ENCODE peak calls at places on chromosomes 12 and 14, in ten cellular contexts. One of them, this sample, is unnamed.

GRCh38 chr14:67417633-67418032 is 5.7 kb upstream of the PLEK2 start:
- DNase-seq in lower leg skin: no peak
- DNase-seq in GM12865: no peak
- DNase-seq in AG04449: no peak
- DNase-seq in WTC11: no peak
- DNase-seq in choroid plexus epithelial cell: peak
- DNase-seq in fibroblast of the aortic adventitia: peak
- DNase-seq in kidney epithelial cell: no peak
- DNase-seq in GM10248: no peak
- DNase-seq in ovary: no peak
- DNase-seq in this sample: no peak

GRCh38 chr14:33163109-33163508 is 224.4 kb downstream of the NPAS3 start:
- DNase-seq in GM12865: peak
- DNase-seq in fibroblast of the aortic adventitia: no peak
- DNase-seq in AG04449: no peak
- DNase-seq in GM10248: no peak
- DNase-seq in choroid plexus epithelial cell: no peak
- DNase-seq in kidney epithelial cell: no peak
- DNase-seq in WTC11: no peak
- DNase-seq in lower leg skin: no peak
- DNase-seq in ovary: no peak
- DNase-seq in this sample: no peak

GRCh38 chr12:64494998-64495729 is 43.2 kb downstream of the TBK1 start:
- DNase-seq in choroid plexus epithelial cell: no peak
- DNase-seq in lower leg skin: no peak
- DNase-seq in AG04449: no peak
- DNase-seq in GM10248: no peak
- DNase-seq in GM12865: no peak
- DNase-seq in ovary: no peak
- DNase-seq in kidney epithelial cell: no peak
- DNase-seq in fibroblast of the aortic adventitia: no peak
- DNase-seq in WTC11: no peak
- DNase-seq in this sample: no peak

GRCh38 chr14:74984241-74985027 is 18.3 kb upstream of the EIF2B2 start:
- DNase-seq in AG04449: no peak
- DNase-seq in kidney epithelial cell: no peak
- DNase-seq in ovary: no peak
- DNase-seq in WTC11: no peak
- DNase-seq in GM12865: no peak
- DNase-seq in lower leg skin: no peak
- DNase-seq in fibroblast of the aortic adventitia: no peak
- DNase-seq in GM10248: no peak
- DNase-seq in choroid plexus epithelial cell: no peak
- DNase-seq in this sample: no peak

GRCh38 chr14:24741871-24742270 is 107.9 kb upstream of the GZMB start:
- DNase-seq in AG04449: no peak
- DNase-seq in ovary: no peak
- DNase-seq in lower leg skin: no peak
- DNase-seq in fibroblast of the aortic adventitia: peak
- DNase-seq in WTC11: no peak
- DNase-seq in kidney epithelial cell: no peak
- DNase-seq in choroid plexus epithelial cell: peak
- DNase-seq in GM12865: no peak
- DNase-seq in GM10248: no peak
- DNase-seq in this sample: no peak

GRCh38 chr12:121145221-121145620 is 12.5 kb downstream of the P2RX7 start:
- DNase-seq in GM10248: no peak
- DNase-seq in lower leg skin: no peak
- DNase-seq in GM12865: no peak
- DNase-seq in AG04449: no peak
- DNase-seq in kidney epithelial cell: no peak
- DNase-seq in WTC11: no peak
- DNase-seq in ovary: no peak
- DNase-seq in choroid plexus epithelial cell: peak
- DNase-seq in fibroblast of the aortic adventitia: no peak
- DNase-seq in this sample: peak

GRCh38 chr14:73741386-73741875 is 27.2 kb upstream of the PNMA1 start:
- DNase-seq in GM10248: peak
- DNase-seq in AG04449: no peak
- DNase-seq in GM12865: peak
- DNase-seq in lower leg skin: no peak
- DNase-seq in fibroblast of the aortic adventitia: peak
- DNase-seq in choroid plexus epithelial cell: peak
- DNase-seq in WTC11: peak
- DNase-seq in kidney epithelial cell: no peak
- DNase-seq in ovary: peak
- DNase-seq in this sample: peak

GRCh38 chr12:122946690-122947271 is 19.5 kb downstream of the ABCB9 start:
- DNase-seq in GM12865: peak
- DNase-seq in choroid plexus epithelial cell: peak
- DNase-seq in lower leg skin: peak
- DNase-seq in ovary: peak
- DNase-seq in GM10248: peak
- DNase-seq in WTC11: no peak
- DNase-seq in kidney epithelial cell: peak
- DNase-seq in fibroblast of the aortic adventitia: peak
- DNase-seq in AG04449: peak
- DNase-seq in this sample: peak

DNA sequence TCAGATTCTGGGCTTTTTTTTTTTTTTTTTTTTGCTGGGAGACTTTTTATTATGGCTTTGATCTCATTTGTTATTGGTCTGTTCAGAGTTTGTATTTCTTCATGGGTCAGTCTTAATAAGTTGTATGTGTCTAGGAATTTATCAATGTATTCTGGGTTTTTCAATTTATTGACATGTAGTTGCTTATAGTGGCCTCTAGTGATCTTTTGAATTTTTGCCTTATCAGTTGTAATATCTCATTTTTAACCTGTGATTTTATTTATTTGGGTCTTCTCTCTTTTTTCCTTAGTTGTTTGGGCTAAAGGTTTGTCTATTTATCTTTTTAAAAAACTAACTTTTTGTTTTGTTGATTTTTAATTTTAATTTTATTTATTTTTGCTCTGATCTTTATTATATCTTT is 45.5 kb downstream of the NAA30 start:
- DNase-seq in fibroblast of the aortic adventitia: no peak
- DNase-seq in GM10248: no peak
- DNase-seq in lower leg skin: no peak
- DNase-seq in choroid plexus epithelial cell: no peak
- DNase-seq in ovary: no peak
- DNase-seq in GM12865: no peak
- DNase-seq in kidney epithelial cell: no peak
- DNase-seq in AG04449: no peak
- DNase-seq in WTC11: no peak
- DNase-seq in this sample: no peak
- TF ChIP-seq CTCF in fibroblast of the aortic adventitia: no peak
- TF ChIP-seq CTCF in GM10248: no peak
- TF ChIP-seq CTCF in lower leg skin: no peak
- TF ChIP-seq CTCF in choroid plexus epithelial cell: no peak
- TF ChIP-seq CTCF in ovary: no peak
- TF ChIP-seq CTCF in GM12865: no peak
- TF ChIP-seq CTCF in kidney epithelial cell: no peak
- TF ChIP-seq CTCF in AG04449: no peak
- TF ChIP-seq CTCF in WTC11: no peak
- TF ChIP-seq CTCF in this sample: no peak

GRCh38 chr12:87283111-87283510 is 746.1 kb downstream of the C12orf50 start:
- DNase-seq in GM10248: no peak
- DNase-seq in kidney epithelial cell: no peak
- DNase-seq in ovary: no peak
- DNase-seq in lower leg skin: no peak
- DNase-seq in choroid plexus epithelial cell: no peak
- DNase-seq in GM12865: no peak
- DNase-seq in fibroblast of the aortic adventitia: no peak
- DNase-seq in AG04449: no peak
- DNase-seq in WTC11: no peak
- DNase-seq in this sample: no peak
- TF ChIP-seq CTCF in GM10248: no peak
- TF ChIP-seq CTCF in kidney epithelial cell: no peak
- TF ChIP-seq CTCF in ovary: no peak
- TF ChIP-seq CTCF in lower leg skin: no peak
- TF ChIP-seq CTCF in choroid plexus epithelial cell: no peak
- TF ChIP-seq CTCF in GM12865: no peak
- TF ChIP-seq CTCF in fibroblast of the aortic adventitia: no peak
- TF ChIP-seq CTCF in AG04449: no peak
- TF ChIP-seq CTCF in WTC11: no peak
- TF ChIP-seq CTCF in this sample: no peak

GRCh38 chr12:131911851-131912525 is 17.1 kb upstream of the PUS1 start:
- DNase-seq in GM12865: no peak
- DNase-seq in fibroblast of the aortic adventitia: no peak
- DNase-seq in AG04449: no peak
- DNase-seq in kidney epithelial cell: no peak
- DNase-seq in GM10248: no peak
- DNase-seq in WTC11: no peak
- DNase-seq in lower leg skin: no peak
- DNase-seq in ovary: peak
- DNase-seq in choroid plexus epithelial cell: no peak
- DNase-seq in this sample: no peak

GRCh38 chr12:131914179-131914702 is 14.8 kb upstream of the PUS1 start:
- DNase-seq in GM10248: no peak
- DNase-seq in AG04449: no peak
- DNase-seq in GM12865: no peak
- DNase-seq in lower leg skin: no peak
- DNase-seq in kidney epithelial cell: no peak
- DNase-seq in WTC11: no peak
- DNase-seq in ovary: no peak
- DNase-seq in fibroblast of the aortic adventitia: no peak
- DNase-seq in choroid plexus epithelial cell: no peak
- DNase-seq in this sample: no peak

GRCh38 chr12:131911251-131911650 is 16.8 kb downstream of the ULK1 start:
- DNase-seq in ovary: no peak
- DNase-seq in lower leg skin: no peak
- DNase-seq in kidney epithelial cell: no peak
- DNase-seq in GM12865: no peak
- DNase-seq in WTC11: no peak
- DNase-seq in choroid plexus epithelial cell: no peak
- DNase-seq in AG04449: no peak
- DNase-seq in fibroblast of the aortic adventitia: no peak
- DNase-seq in GM10248: no peak
- DNase-seq in this sample: peak

GRCh38 chr12:131913666-131914065 is 15.4 kb upstream of the PUS1 start:
- DNase-seq in lower leg skin: no peak
- DNase-seq in kidney epithelial cell: no peak
- DNase-seq in AG04449: no peak
- DNase-seq in WTC11: no peak
- DNase-seq in GM10248: no peak
- DNase-seq in fibroblast of the aortic adventitia: no peak
- DNase-seq in ovary: no peak
- DNase-seq in choroid plexus epithelial cell: no peak
- DNase-seq in GM12865: no peak
- DNase-seq in this sample: no peak

DNA sequence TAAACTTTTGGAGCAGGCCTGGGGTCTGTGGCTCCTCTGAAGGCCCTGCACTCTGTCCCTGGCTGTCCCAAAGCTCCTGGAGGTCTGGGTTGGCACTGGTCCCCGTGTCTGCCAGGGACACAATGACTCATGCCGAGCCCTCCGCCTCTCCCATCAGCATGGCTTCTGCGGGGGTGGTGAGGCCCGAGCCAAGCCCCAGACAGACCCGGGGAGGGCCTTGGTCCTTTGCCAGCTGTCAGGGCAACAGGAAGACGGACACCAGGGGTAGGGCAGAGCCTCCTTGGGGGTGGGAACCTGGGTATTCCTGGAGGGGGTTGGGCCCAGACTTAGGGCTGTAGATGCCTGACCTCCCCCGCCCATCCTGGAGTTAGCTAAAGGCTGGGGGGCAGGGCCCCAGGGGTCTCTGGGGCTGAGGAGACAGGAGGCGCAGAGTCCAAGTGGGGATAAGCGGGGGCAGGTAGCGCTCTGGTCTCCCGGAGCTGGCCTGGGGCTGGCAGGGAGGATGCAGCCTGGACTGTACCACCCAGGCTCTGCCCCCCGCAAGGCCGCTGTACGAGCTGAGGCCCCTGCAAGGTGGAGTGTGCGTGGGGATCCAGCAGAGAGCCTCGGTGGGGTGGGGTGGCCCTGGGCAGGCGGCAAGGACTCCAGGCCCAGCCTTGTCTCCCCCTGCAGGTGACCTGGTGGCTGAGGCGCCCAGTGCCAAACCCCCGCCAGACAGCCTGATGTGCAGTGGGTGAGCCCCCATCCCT is 16.4 kb upstream of the PUS1 start:
- DNase-seq in lower leg skin: peak
- DNase-seq in ovary: peak
- DNase-seq in choroid plexus epithelial cell: peak
- DNase-seq in GM12865: no peak
- DNase-seq in WTC11: no peak
- DNase-seq in AG04449: peak
- DNase-seq in GM10248: no peak
- DNase-seq in kidney epithelial cell: no peak
- DNase-seq in fibroblast of the aortic adventitia: peak
- DNase-seq in this sample: peak
- TF ChIP-seq CTCF in lower leg skin: no peak
- TF ChIP-seq CTCF in ovary: no peak
- TF ChIP-seq CTCF in choroid plexus epithelial cell: peak
- TF ChIP-seq CTCF in GM12865: no peak
- TF ChIP-seq CTCF in WTC11: no peak
- TF ChIP-seq CTCF in AG04449: no peak
- TF ChIP-seq CTCF in GM10248: no peak
- TF ChIP-seq CTCF in kidney epithelial cell: peak
- TF ChIP-seq CTCF in fibroblast of the aortic adventitia: no peak
- TF ChIP-seq CTCF in this sample: no peak

GRCh38 chr12:110354172-110354780 is 49.2 kb downstream of the ANAPC7 start:
- DNase-seq in kidney epithelial cell: no peak
- DNase-seq in AG04449: no peak
- DNase-seq in GM10248: no peak
- DNase-seq in lower leg skin: no peak
- DNase-seq in GM12865: no peak
- DNase-seq in WTC11: no peak
- DNase-seq in ovary: no peak
- DNase-seq in fibroblast of the aortic adventitia: peak
- DNase-seq in choroid plexus epithelial cell: peak
- DNase-seq in this sample: no peak

GRCh38 chr12:110351119-110351518 is 52.4 kb downstream of the ANAPC7 start:
- DNase-seq in fibroblast of the aortic adventitia: no peak
- DNase-seq in AG04449: no peak
- DNase-seq in lower leg skin: no peak
- DNase-seq in WTC11: no peak
- DNase-seq in choroid plexus epithelial cell: no peak
- DNase-seq in GM12865: no peak
- DNase-seq in GM10248: no peak
- DNase-seq in kidney epithelial cell: no peak
- DNase-seq in ovary: no peak
- DNase-seq in this sample: no peak

GRCh38 chr12:110352401-110352800 is 51.1 kb downstream of the ANAPC7 start:
- DNase-seq in WTC11: no peak
- DNase-seq in ovary: no peak
- DNase-seq in fibroblast of the aortic adventitia: no peak
- DNase-seq in choroid plexus epithelial cell: no peak
- DNase-seq in GM12865: no peak
- DNase-seq in kidney epithelial cell: no peak
- DNase-seq in GM10248: no peak
- DNase-seq in lower leg skin: no peak
- DNase-seq in AG04449: no peak
- DNase-seq in this sample: no peak

GRCh38 chr12:110353211-110353965 is 50.1 kb downstream of the ANAPC7 start:
- DNase-seq in ovary: no peak
- DNase-seq in AG04449: no peak
- DNase-seq in fibroblast of the aortic adventitia: no peak
- DNase-seq in GM10248: no peak
- DNase-seq in kidney epithelial cell: no peak
- DNase-seq in choroid plexus epithelial cell: no peak
- DNase-seq in lower leg skin: no peak
- DNase-seq in GM12865: no peak
- DNase-seq in WTC11: no peak
- DNase-seq in this sample: no peak

GRCh38 chr12:110355080-110355479 is 48.4 kb downstream of the ANAPC7 start:
- DNase-seq in WTC11: peak
- DNase-seq in fibroblast of the aortic adventitia: no peak
- DNase-seq in lower leg skin: no peak
- DNase-seq in ovary: no peak
- DNase-seq in choroid plexus epithelial cell: peak
- DNase-seq in GM12865: peak
- DNase-seq in AG04449: no peak
- DNase-seq in GM10248: peak
- DNase-seq in kidney epithelial cell: no peak
- DNase-seq in this sample: no peak
- TF ChIP-seq CTCF in WTC11: peak
- TF ChIP-seq CTCF in fibroblast of the aortic adventitia: no peak
- TF ChIP-seq CTCF in lower leg skin: no peak
- TF ChIP-seq CTCF in ovary: no peak
- TF ChIP-seq CTCF in choroid plexus epithelial cell: peak
- TF ChIP-seq CTCF in GM12865: peak
- TF ChIP-seq CTCF in AG04449: peak
- TF ChIP-seq CTCF in GM10248: peak
- TF ChIP-seq CTCF in kidney epithelial cell: peak
- TF ChIP-seq CTCF in this sample: peak